ENCODE peak calls at places on chromosomes 5 and 9, in ten cellular contexts. U, A, K, F, L, R, X, I, T and V are unnamed samples.

GRCh38 chr5:55438931-55439477 is 95.8 kb downstream of the PLPP1 start:
- DNase-seq in U (no peak), A (no peak), K (no peak), F (peak; percentile 15), L (no peak), R (no peak), X (no peak), I (peak; percentile 91), T (peak; percentile 20), V (no peak)

GRCh38 chr5:78727786-78728761 is 79.5 kb upstream of the LHFPL2 start:
- DNase-seq in U (no peak), A (no peak), K (peak; percentile 63), F (no peak), L (no peak), R (no peak), X (no peak), I (no peak), T (no peak), V (no peak)

GRCh38 chr5:149129181-149129580 is 12.1 kb upstream of the ABLIM3 start:
- DNase-seq in U (no peak), A (no peak), K (no peak), F (no peak), L (no peak), R (no peak), X (peak; percentile 79), I (peak; percentile 46), T (no peak), V (no peak)

GRCh38 chr5:5886812-5887486 is 464.5 kb downstream of the ICE1 start:
- DNase-seq in U (no peak), A (peak; percentile 8), K (peak; percentile 56), F (peak; percentile 19), L (no peak), R (peak; percentile 76), X (peak; percentile 9), I (no peak), T (no peak), V (peak; percentile 39)

GRCh38 chr9:98357921-98358535 is 102.6 kb upstream of the TBC1D2 start:
- DNase-seq in U (no peak), A (no peak), K (no peak), F (no peak), L (no peak), R (no peak), X (no peak), I (peak; percentile 43), T (no peak), V (no peak)

GRCh38 chr9:77864096-77864889 is 167.3 kb downstream of the GNAQ start:
- DNase-seq in U (no peak), A (peak; percentile 75), K (no peak), F (no peak), L (no peak), R (no peak), X (no peak), I (peak; percentile 72), T (no peak), V (no peak)

GRCh38 chr9:111959960-111960359 is 63.3 kb downstream of the UGCG start:
- DNase-seq in U (no peak), A (no peak), K (no peak), F (no peak), L (no peak), R (no peak), X (no peak), I (peak; percentile 70), T (no peak), V (no peak)

GRCh38 chr9:91884746-91885687 is 65.0 kb downstream of the ROR2 start:
- DNase-seq in U (no peak), A (no peak), K (no peak), F (no peak), L (no peak), R (no peak), X (no peak), I (peak; percentile 65), T (no peak), V (no peak)

GRCh38 chr5:6611561-6612256 is 21.1 kb downstream of the NSUN2 start:
- DNase-seq in U (no peak), A (no peak), K (no peak), F (no peak), L (no peak), R (no peak), X (no peak), I (no peak), T (no peak), V (no peak)

GRCh38 chr9:128203842-128204551 is 818 bp downstream of the DNM1 start:
- DNase-seq in U (no peak), A (peak; percentile 83), K (peak; percentile 40), F (no peak), L (no peak), R (peak; percentile 22), X (no peak), I (no peak), T (peak; percentile 42), V (peak; percentile 75)

GRCh38 chr5:150607105-150607504 is 33.4 kb upstream of the SYNPO start:
- DNase-seq in U (no peak), A (no peak), K (no peak), F (no peak), L (no peak), R (no peak), X (no peak), I (no peak), T (no peak), V (no peak)

GRCh38 chr5:150605546-150605945 is 34.9 kb upstream of the SYNPO start:
- DNase-seq in U (no peak), A (no peak), K (no peak), F (no peak), L (no peak), R (no peak), X (no peak), I (peak; percentile 76), T (no peak), V (no peak)

GRCh38 chr5:150604894-150605440 is 35.5 kb upstream of the SYNPO start:
- DNase-seq in U (no peak), A (no peak), K (no peak), F (no peak), L (no peak), R (no peak), X (no peak), I (no peak), T (no peak), V (no peak)

GRCh38 chr5:150607991-150608390 is 32.5 kb upstream of the SYNPO start:
- DNase-seq in U (no peak), A (no peak), K (no peak), F (no peak), L (no peak), R (no peak), X (no peak), I (no peak), T (no peak), V (no peak)

DNA sequence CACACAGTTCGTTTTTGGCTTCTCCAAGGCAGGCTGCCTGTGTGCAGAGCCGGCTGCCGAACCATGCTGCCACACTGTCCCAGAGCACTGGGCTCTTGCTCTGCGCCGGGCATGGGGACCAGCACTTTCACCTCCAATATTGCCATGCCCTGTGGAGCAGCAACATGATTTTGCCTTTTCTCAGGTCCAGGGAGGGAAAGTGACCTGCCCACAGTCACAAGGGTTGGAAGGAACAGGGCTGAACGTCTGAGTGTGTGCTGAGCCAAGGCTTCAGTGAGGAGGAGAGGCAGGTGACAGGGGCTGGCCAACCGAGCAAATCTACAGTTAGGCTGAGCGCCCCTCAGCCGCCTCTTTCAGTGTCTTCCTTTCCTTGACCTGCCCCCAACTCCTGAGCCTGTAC is 34.0 kb upstream of the SYNPO start:
- DNase-seq in U (no peak), A (no peak), K (no peak), F (no peak), L (no peak), R (no peak), X (no peak), I (no peak), T (no peak), V (no peak)
- TF ChIP-seq CTCF in U (no peak), A (no peak), K (no peak), F (no peak), L (no peak), R (no peak), X (no peak), I (no peak), T (no peak), V (no peak)

GRCh38 chr5:150272531-150272930 is 17.0 kb downstream of the CAMK2A start:
- DNase-seq in U (no peak), A (peak; percentile 68), K (peak; percentile 50), F (peak; percentile 33), L (no peak), R (peak; percentile 41), X (no peak), I (peak; percentile 66), T (no peak), V (peak; percentile 65)
- TF ChIP-seq CTCF in U (no peak), A (peak; percentile 70), K (no peak), F (no peak), L (peak; percentile 43), R (no peak), X (no peak), I (peak; percentile 77), T (peak; percentile 38), V (no peak)

GRCh38 chr9:135522137-135522877 is 1.1 kb downstream of the LCN1 start:
- DNase-seq in U (peak; percentile 9), A (no peak), K (no peak), F (no peak), L (no peak), R (no peak), X (no peak), I (no peak), T (no peak), V (no peak)
- TF ChIP-seq CTCF in U (no peak), A (no peak), K (no peak), F (no peak), L (no peak), R (no peak), X (no peak), I (no peak), T (no peak), V (no peak)

GRCh38 chr5:141359790-141360426 is at the start of gene PCDHGB2:
- DNase-seq in U (no peak), A (peak; percentile 76), K (no peak), F (no peak), L (peak; percentile 40), R (peak; percentile 26), X (no peak), I (peak; percentile 40), T (no peak), V (no peak)
- TF ChIP-seq CTCF in U (peak; percentile 36), A (peak; percentile 62), K (no peak), F (no peak), L (peak; percentile 48), R (peak; percentile 63), X (no peak), I (peak; percentile 34), T (peak; percentile 33), V (no peak)

DNA sequence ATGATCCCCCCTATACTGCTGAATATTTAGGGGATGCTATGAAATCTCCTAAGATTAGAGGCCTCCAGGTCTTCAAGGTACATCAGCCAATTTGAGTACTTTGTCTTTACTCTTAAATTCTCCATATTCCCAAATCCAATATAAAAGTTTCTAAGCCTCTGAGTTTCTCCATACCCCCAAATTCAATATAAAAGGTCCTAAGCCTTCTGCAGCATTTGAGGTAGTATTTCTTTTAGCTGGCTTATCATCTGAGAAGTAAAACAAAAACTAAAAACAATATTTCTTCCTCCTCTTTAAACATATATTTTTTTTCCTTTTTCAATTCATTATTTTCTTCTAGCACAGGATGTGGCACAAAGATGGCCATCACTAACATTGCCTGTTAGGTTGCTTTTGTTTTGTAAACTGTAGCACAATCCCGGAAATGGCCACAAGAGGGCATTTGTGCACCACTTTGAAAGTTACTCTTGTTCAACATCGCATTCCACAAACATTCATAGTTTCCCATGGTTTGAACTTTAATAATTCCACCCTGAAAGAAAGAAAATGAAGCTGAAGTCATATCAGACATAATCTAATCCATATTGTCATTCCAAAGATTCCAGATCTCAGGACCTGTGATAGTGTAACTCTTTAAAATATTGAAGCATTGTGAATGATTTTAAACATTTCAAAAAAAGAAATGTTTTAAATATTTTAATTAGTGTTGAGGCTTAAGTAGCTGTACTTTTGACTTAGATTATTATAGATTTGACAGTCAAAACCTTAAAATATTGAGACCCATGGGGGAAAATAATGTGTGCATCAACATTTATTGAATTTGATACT is 21.0 kb upstream of the SCGB3A2 start:
- DNase-seq in U (peak; percentile 30), A (peak; percentile 56), K (peak; percentile 76), F (peak; percentile 50), L (peak; percentile 47), R (peak; percentile 65), X (peak; percentile 65), I (peak; percentile 81), T (peak; percentile 57), V (peak; percentile 71)
- TF ChIP-seq CTCF in U (peak; percentile 86), A (peak; percentile 67), K (peak; percentile 70), F (no peak), L (peak; percentile 81), R (peak; percentile 80), X (peak; percentile 50), I (peak; percentile 85), T (peak; percentile 77), V (peak; percentile 93)